ENCODE peak calls at places on chromosomes 11 and 22, in four cellular contexts. L is iPS DF 6.9, Y is PC-3, S is AG04450. M is an unnamed sample.

GRCh38 chr22:30856699-30857098 is 111.9 kb downstream of the MORC2 start:
- DNase-seq in Y (no peak), S (no peak), L (no peak), M (no peak)

GRCh38 chr22:48089601-48090331 is 1327.3 kb downstream of the TBC1D22A start:
- DNase-seq in L (no peak), Y (peak; percentile 18), S (no peak), M (peak; percentile 5)

GRCh38 chr11:44619931-44620725 is 54.7 kb downstream of the CD82 start:
- DNase-seq in L (no peak), S (no peak), Y (no peak), M (no peak)

GRCh38 chr22:32240461-32240860 is 14.7 kb downstream of the SLC5A4 start:
- DNase-seq in S (no peak), Y (no peak), L (no peak), M (no peak)

GRCh38 chr22:40709752-40710413 is 30.6 kb downstream of the MCHR1 start:
- DNase-seq in Y (no peak), S (peak; percentile 65), L (no peak), M (no peak)

GRCh38 chr11:118004543-118005223 is 18.5 kb downstream of the IL10RA start:
- DNase-seq in L (no peak), S (no peak), Y (no peak), M (no peak)

GRCh38 chr11:129694538-129694937 is 121.1 kb upstream of the TMEM45B start:
- DNase-seq in L (no peak), Y (peak; percentile 36), S (no peak), M (no peak)

GRCh38 chr11:28417601-28418323 is 309.6 kb downstream of the METTL15 start:
- DNase-seq in Y (peak; percentile 39), L (no peak), S (no peak), M (no peak)

GRCh38 chr22:37571258-37571991 is 8.5 kb downstream of the LGALS2 start:
- DNase-seq in Y (peak; percentile 49), L (no peak), S (no peak), M (no peak)

GRCh38 chr11:45918331-45918941 is 759 bp upstream of the PEX16 start:
- DNase-seq in Y (peak; percentile 70), L (no peak), S (peak; percentile 24), M (peak; percentile 62)

GRCh38 chr11:1942541-1943260 is 4.4 kb upstream of the MRPL23 start:
- DNase-seq in L (no peak), Y (no peak), S (no peak), M (no peak)

GRCh38 chr22:36369922-36370781 is 17.6 kb downstream of the MYH9 start:
- DNase-seq in Y (no peak), L (no peak), S (no peak), M (no peak)
- H3K27ac ChIP-seq in Y (peak overlapping the region; percentile 22), L (no peak overlapping the region), S (peak overlapping the region; percentile 57), M (peak overlapping the region; percentile 35)

DNA sequence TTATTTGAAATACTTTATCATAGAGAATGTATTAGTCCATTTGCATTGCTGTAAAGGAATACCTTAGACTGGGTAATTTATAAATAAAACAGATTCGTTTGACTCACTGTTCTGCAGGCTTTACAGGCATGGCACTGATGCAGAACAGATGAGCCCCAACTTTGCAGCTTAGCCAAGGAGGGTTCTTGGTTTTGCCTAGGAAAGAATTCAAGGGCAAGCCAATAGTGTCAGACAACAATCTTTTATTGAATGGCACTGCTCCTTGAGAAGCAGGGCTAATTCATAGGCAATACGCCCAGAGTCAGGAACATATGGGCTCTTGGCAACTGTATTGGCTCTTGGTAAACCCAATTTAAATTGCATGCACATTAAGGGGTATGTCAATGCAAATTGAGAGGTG is 88.0 kb downstream of the RAB38 start:
- DNase-seq in L (no peak), S (no peak), Y (no peak), M (no peak)
- H3K27me3 ChIP-seq in L (no peaks in the 10 kb centered on the region), S (no peaks in the 10 kb centered on the region), Y (no peaks in the 10 kb centered on the region), M (no peaks in the 10 kb centered on the region)

GRCh38 chr11:16036218-16036617 is 320.1 kb downstream of the SOX6 start:
- DNase-seq in S (no peak), Y (no peak), L (no peak), M (no peak)

GRCh38 chr11:16030664-16031063 is 325.7 kb downstream of the SOX6 start:
- DNase-seq in Y (no peak), S (no peak), L (no peak), M (no peak)

GRCh38 chr11:16028406-16028805 is 327.9 kb downstream of the SOX6 start:
- DNase-seq in L (no peak), S (no peak), Y (no peak), M (peak; percentile 28)

GRCh38 chr11:16032974-16033373 is 323.4 kb downstream of the SOX6 start:
- DNase-seq in Y (no peak), S (no peak), L (no peak), M (no peak)

DNA sequence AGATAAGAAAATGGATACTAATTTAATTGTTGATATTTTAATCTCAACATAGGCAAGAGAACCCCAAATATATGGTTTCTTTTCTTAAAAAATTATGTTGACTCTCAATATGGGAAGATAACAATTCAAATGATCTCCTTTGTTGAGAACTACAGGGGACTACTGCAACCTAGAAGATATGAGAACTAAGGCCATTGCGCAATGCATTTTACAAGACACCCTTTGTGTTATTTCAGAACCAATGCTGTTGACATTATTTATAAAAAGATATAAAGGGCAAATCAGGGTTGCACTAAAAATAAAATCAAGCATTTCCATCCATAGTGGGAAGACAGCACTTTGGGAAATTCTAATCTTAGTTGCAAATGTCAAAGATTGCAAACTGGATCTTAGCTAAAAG is 322.3 kb downstream of the SOX6 start:
- DNase-seq in L (no peak), S (no peak), Y (no peak), M (no peak)
- H3K27ac ChIP-seq in L (no peak overlapping the region), S (no peak overlapping the region), Y (no peak overlapping the region), M (no peak overlapping the region)

GRCh38 chr11:64711944-64712306 is 11.1 kb downstream of the NRXN2 start:
- DNase-seq in Y (no peak), S (no peak), L (no peak), M (no peak)

GRCh38 chr11:64714664-64715063 is 8.3 kb downstream of the NRXN2 start:
- DNase-seq in L (no peak), Y (no peak), S (no peak), M (no peak)

GRCh38 chr11:64713031-64713780 is 9.8 kb downstream of the NRXN2 start:
- DNase-seq in Y (no peak), S (no peak), L (no peak), M (no peak)

GRCh38 chr11:64712430-64713030 is 10.5 kb downstream of the NRXN2 start:
- DNase-seq in S (no peak), L (no peak), Y (no peak), M (no peak)

GRCh38 chr11:64713781-64714363 is 9.1 kb downstream of the NRXN2 start:
- DNase-seq in S (no peak), L (no peak), Y (no peak), M (no peak)
- H3K27me3 ChIP-seq in S (peaks cover 74% of the 10 kb centered on the region), L (peaks cover 11% of the 10 kb centered on the region), Y (peaks cover 55% of the 10 kb centered on the region), M (peaks cover 48% of the 10 kb centered on the region)

GRCh38 chr11:92753161-92753560 is 216.3 kb upstream of the MTNR1B start:
- DNase-seq in S (no peak), Y (no peak), L (no peak), M (peak; percentile 20)
- H3K27ac ChIP-seq in S (no peak overlapping the region), Y (no peak overlapping the region), L (no peak overlapping the region), M (no peak overlapping the region)

GRCh38 chr22:28500005-28500404 is 179.6 kb downstream of the TTC28 start:
- DNase-seq in Y (no peak), S (no peak), L (no peak), M (no peak)

GRCh38 chr22:28497188-28497587 is 182.5 kb downstream of the TTC28 start:
- DNase-seq in Y (peak; percentile 31), L (no peak), S (no peak), M (no peak)

DNA sequence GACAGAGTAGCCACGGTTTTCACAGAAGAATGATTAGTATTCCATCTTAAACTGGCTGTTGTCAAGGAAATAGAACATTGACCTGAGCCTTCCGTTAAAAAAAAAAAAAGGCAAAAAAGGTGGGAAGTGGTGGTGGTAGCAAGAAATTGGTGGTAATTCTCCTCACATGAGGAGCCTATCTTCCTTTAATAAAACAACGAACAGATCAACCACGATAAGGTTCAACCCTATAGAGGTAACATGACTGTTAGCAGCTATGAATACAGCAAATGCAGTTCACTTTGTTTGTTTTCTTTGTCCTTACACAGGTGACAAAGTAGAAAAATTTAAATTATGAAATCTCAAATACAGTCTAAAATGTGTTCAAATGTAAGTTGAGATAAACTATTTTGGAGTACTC is 181.6 kb downstream of the TTC28 start:
- DNase-seq in L (no peak), S (no peak), Y (no peak), M (no peak)
- H3K27me3 ChIP-seq in L (no peaks in the 10 kb centered on the region), S (no peaks in the 10 kb centered on the region), Y (no peaks in the 10 kb centered on the region), M (no peaks in the 10 kb centered on the region)

GRCh38 chr22:44734801-44735517 is 17.4 kb upstream of the ARHGAP8 start:
- DNase-seq in Y (no peak), L (no peak), S (no peak), M (no peak)

GRCh38 chr22:44737414-44738346 is 14.7 kb upstream of the ARHGAP8 start:
- DNase-seq in L (no peak), Y (no peak), S (no peak), M (no peak)

GRCh38 chr22:44735518-44736428 is 16.6 kb upstream of the ARHGAP8 start:
- DNase-seq in Y (peak; percentile 65), S (no peak), L (peak; percentile 54), M (peak; percentile 25)

GRCh38 chr22:44738347-44738715 is 14.0 kb upstream of the ARHGAP8 start:
- DNase-seq in Y (peak; percentile 21), L (no peak), S (no peak), M (no peak)

GRCh38 chr22:44736581-44737413 is 15.6 kb upstream of the ARHGAP8 start:
- DNase-seq in Y (no peak), L (no peak), S (no peak), M (no peak)
- H3K27ac ChIP-seq in Y (no peak overlapping the region), L (no peak overlapping the region), S (peak overlapping the region; percentile 31), M (no peak overlapping the region)

GRCh38 chr11:19209617-19210016 is 7.8 kb upstream of the CSRP3 start:
- DNase-seq in L (no peak), Y (no peak), S (no peak), M (no peak)
- H3K27me3 ChIP-seq in L (no peaks in the 10 kb centered on the region), Y (peaks cover 10% of the 10 kb centered on the region), S (peaks cover 11% of the 10 kb centered on the region), M (no peaks in the 10 kb centered on the region)

DNA sequence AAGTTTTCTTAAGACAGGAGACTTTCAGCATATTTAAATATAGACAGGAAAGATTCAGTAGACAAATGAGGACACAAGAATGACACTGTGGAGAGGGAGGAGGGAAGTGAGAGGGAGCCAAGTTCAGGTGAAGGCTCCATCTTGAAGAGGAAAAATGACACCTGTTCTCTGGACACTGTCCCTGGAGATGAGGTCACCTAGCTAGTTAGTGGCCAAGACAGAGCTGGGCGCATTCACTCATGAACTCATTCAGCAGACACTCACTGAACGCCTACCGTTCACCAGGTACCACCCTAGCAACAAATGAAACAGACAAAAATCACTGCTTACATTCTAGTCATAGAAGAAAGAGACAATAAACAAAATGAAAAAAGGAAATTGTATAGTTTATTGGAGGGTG is 103.3 kb upstream of the PARVA start:
- DNase-seq in S (no peak), Y (no peak), L (no peak), M (no peak)
- H3K27ac ChIP-seq in S (no peak overlapping the region), Y (no peak overlapping the region), L (no peak overlapping the region), M (no peak overlapping the region)

M was measured in brain microvascular endothelial cell.